ENCODE peak calls at places on chromosomes 7 and 10, in seven cellular contexts. L is ascending aorta, C is body of pancreas, P is Panc1, Y is neural progenitor cell, T is HCT116, O is Peyer's patch. K is an unnamed sample.

GRCh38 chr7:47634273-47634672 is 52.4 kb upstream of the TNS3 start:
- DNase-seq in L (no peak), C (no peak), P (no peak), Y (no peak), T (no peak), O (no peak), K (no peak)

GRCh38 chr7:503575-504111 is 16.0 kb downstream of the PDGFA start:
- DNase-seq in L (no peak), C (peak; percentile 98), P (no peak), Y (no peak), T (no peak), O (no peak), K (peak; percentile 75)

GRCh38 chr10:91617073-91617580 is 15.7 kb downstream of the PPP1R3C start:
- DNase-seq in L (no peak), C (no peak), P (no peak), Y (no peak), T (no peak), O (no peak), K (no peak)

GRCh38 chr10:15439381-15439837 is 68.3 kb upstream of the FAM171A1 start:
- DNase-seq in L (peak; percentile 91), C (peak; percentile 13), P (no peak), Y (peak; percentile 53), T (no peak), O (no peak), K (peak; percentile 78)

GRCh38 chr7:84328571-84328970 is 134.0 kb upstream of the SEMA3A start:
- DNase-seq in L (no peak), C (no peak), P (no peak), Y (no peak), T (no peak), O (no peak), K (no peak)

GRCh38 chr7:2325028-2325625 is 10.9 kb upstream of the SNX8 start:
- DNase-seq in L (no peak), C (no peak), P (no peak), Y (no peak), T (no peak), O (no peak), K (no peak)

GRCh38 chr10:14327535-14327934 is 3.2 kb downstream of the FRMD4A start:
- DNase-seq in L (no peak), C (no peak), P (no peak), Y (no peak), T (no peak), O (no peak), K (no peak)

GRCh38 chr7:42495251-42495650 is 258.2 kb upstream of the GLI3 start:
- DNase-seq in L (no peak), C (no peak), P (no peak), Y (no peak), T (no peak), O (no peak), K (no peak)

GRCh38 chr10:21969326-21970287 is 33.9 kb downstream of the DNAJC1 start:
- DNase-seq in L (no peak), C (no peak), P (no peak), Y (no peak), T (no peak), O (no peak), K (no peak)

GRCh38 chr10:30915141-30915540 is 116.5 kb downstream of the ZNF438 start:
- DNase-seq in L (no peak), C (no peak), P (no peak), Y (no peak), T (no peak), O (no peak), K (no peak)

GRCh38 chr7:55588976-55589604 is 16.8 kb upstream of the VOPP1 start:
- DNase-seq in L (no peak), C (no peak), P (no peak), Y (no peak), T (no peak), O (no peak), K (no peak)

GRCh38 chr10:113345860-113346259 is 207.0 kb upstream of the HABP2 start:
- DNase-seq in L (no peak), C (no peak), P (no peak), Y (peak; percentile 43), T (no peak), O (no peak), K (no peak)

GRCh38 chr7:123135960-123136359 is 63.8 kb downstream of the SLC13A1 start:
- DNase-seq in L (no peak), C (no peak), P (no peak), Y (no peak), T (no peak), O (no peak), K (no peak)

GRCh38 chr7:123143206-123143605 is 56.6 kb downstream of the SLC13A1 start:
- DNase-seq in L (no peak), C (no peak), P (no peak), Y (no peak), T (no peak), O (no peak), K (no peak)

DNA sequence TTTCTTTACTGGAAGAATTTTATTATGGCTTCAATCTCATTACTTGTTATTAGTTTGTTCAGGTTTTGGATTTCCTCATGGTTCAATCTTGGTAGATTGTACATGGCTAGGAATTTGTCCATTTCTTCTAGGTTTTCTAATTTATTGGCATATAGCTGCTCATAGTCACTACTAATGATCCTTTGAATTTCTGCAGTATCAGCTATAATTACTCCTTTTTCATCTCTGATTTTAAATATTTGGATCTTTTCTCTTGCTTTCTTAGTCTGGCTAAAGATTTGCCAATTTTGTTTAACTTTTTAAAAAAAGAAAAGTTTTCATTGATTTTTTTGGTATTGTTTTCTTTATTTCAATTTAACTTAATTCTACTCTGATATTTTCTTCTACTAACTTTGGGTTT is 59.2 kb downstream of the SLC13A1 start:
- DNase-seq in L (no peak), C (no peak), P (no peak), Y (no peak), T (no peak), O (no peak), K (no peak)
- H3K4me1 ChIP-seq in L (no peaks in the 10 kb centered on the region), C (no peaks in the 10 kb centered on the region), P (no peaks in the 10 kb centered on the region), Y (no peaks in the 10 kb centered on the region), T (no peaks in the 10 kb centered on the region), O (no peaks in the 10 kb centered on the region), K (no peaks in the 10 kb centered on the region)

DNA sequence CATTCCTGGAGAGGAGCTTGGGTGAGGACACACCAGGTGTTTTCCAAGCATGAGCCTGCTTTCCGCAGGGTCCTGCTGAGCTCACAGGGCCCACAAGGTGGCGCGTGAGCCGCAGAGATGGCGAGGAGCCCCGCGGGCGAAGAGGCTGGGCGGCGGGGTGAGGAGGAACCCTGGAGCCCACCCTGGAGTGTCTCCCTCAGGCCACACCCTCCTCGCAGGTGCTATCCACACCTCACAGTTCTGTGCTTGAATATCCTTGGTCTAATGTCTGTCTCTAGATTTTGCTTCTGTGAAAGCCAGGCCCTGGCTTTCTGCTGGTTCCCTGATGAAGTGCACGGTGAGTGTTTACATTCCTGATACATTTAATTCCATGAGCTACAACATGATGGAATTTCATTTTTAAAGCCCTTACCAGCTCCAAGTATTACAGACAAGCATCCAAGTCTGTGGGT is 433.6 kb downstream of the ACTR3B start:
- DNase-seq in L (no peak), C (peak; percentile 30), P (no peak), Y (peak; percentile 70), T (no peak), O (no peak), K (peak; percentile 91)
- H3K4me1 ChIP-seq in L (no peaks in the 10 kb centered on the region), C (no peaks in the 10 kb centered on the region), P (no peaks in the 10 kb centered on the region), Y (no peaks in the 10 kb centered on the region), T (no peaks in the 10 kb centered on the region), O (no peaks in the 10 kb centered on the region), K (no peaks in the 10 kb centered on the region)

DNA sequence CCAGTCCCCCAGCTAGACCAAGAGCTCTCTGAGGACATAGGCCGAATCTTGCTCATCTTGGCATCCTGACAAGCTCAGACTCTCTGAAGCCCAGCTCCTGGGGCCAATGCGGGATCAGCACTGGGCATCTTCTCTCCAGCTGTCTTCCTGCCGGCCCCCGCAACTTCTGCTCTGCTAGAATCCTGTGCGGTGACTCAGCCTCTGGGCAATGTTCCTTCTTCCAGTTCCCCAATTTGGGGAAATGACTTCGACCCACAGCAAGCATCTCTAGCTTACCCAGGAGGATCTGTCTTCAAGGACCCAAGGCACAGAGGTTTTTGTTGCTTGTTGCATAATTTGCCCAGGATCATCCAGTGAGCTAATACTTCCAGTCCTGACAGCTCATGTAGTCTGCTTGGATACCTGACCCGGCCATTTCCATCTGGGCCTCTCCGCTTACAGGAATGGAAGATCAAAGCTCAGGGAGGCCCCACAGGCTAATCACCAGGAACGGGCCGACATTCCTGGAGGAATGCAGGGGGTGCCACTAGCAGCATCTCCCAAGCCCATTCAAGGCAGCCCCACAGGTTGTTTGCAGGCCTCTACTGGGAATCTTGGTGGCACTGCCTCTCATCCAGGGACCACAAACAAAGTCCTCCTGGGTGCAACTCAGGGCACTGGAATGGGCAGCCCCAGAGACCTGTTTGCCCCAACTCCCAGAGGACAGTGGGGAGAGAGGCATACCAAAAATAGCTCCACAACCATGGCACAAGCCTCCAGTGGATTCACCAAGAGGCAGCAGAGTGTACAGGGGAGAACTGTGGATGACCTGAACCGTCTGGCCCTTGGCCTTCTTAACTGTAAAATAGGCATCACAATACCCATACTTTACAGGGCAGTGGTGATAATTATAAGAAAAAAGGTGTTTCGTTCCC is 151.9 kb downstream of the NEURL1 start:
- DNase-seq in L (peak; percentile 93), C (peak; percentile 79), P (no peak), Y (no peak), T (no peak), O (no peak), K (peak; percentile 61)
- H3K4me1 ChIP-seq in L (peaks cover 16% of the 10 kb centered on the region), C (no peaks in the 10 kb centered on the region), P (no peaks in the 10 kb centered on the region), Y (peaks cover 15% of the 10 kb centered on the region), T (peaks cover 9% of the 10 kb centered on the region), O (no peaks in the 10 kb centered on the region), K (peaks cover 3% of the 10 kb centered on the region)

GRCh38 chr10:35464805-35465456 is 128.6 kb downstream of the CCNY start:
- DNase-seq in L (no peak), C (no peak), P (no peak), Y (peak; percentile 56), T (no peak), O (no peak), K (no peak)
- H3K4me1 ChIP-seq in L (no peaks in the 10 kb centered on the region), C (peaks cover 51% of the 10 kb centered on the region), P (peaks cover 8% of the 10 kb centered on the region), Y (peaks cover 57% of the 10 kb centered on the region), T (peaks cover 14% of the 10 kb centered on the region), O (peaks cover 15% of the 10 kb centered on the region), K (peaks cover 17% of the 10 kb centered on the region)

K was measured in endodermal cell.